ENCODE peak calls at places on chromosome 16, in nine cellular contexts. U is astrocyte of the cerebellum, K is lower leg skin, P is fibroblast of the aortic adventitia, F is left ventricle myocardium inferior, N is body of pancreas, H is PC-3, V is suprapubic skin, E is foreskin fibroblast. Z is an unnamed sample.
A peak's percentile ranks its signal among the peaks of the same experiment; 100 is the strongest.

GRCh38 chr16:53950677-53951076 is 246.7 kb downstream of the FTO start:
- DNase-seq in U (no peak), K (no peak), P (no peak), F (no peak), N (no peak), H (no peak), V (no peak), E (no peak), Z (no peak)

GRCh38 chr16:82146957-82147356 is 23.1 kb downstream of the MPHOSPH6 start:
- DNase-seq in U (no peak), K (no peak), P (no peak), F (no peak), N (no peak), H (no peak), V (no peak), E (no peak), Z (no peak)

GRCh38 chr16:15041260-15042011 is 14.4 kb downstream of the NTAN1 start:
- DNase-seq in U (no peak), K (peak; percentile 95), P (peak; percentile 79), F (peak; percentile 81), N (peak; percentile 60), H (no peak), V (peak; percentile 88), E (peak; percentile 79), Z (no peak)

GRCh38 chr16:71439531-71439930 is 2.3 kb downstream of the TLE7 start:
- DNase-seq in U (no peak), K (no peak), P (no peak), F (no peak), N (no peak), H (no peak), V (no peak), E (peak; percentile 10), Z (no peak)

GRCh38 chr16:86823125-86823524 is 244.8 kb downstream of the FOXL1 start:
- DNase-seq in U (no peak), K (no peak), P (peak; percentile 24), F (no peak), N (no peak), H (peak; percentile 32), V (no peak), E (no peak), Z (no peak)

GRCh38 chr16:89167425-89167941 is 4.1 kb upstream of the CDH15 start:
- DNase-seq in U (peak; percentile 16), K (peak; percentile 95), P (peak; percentile 67), F (peak; percentile 78), N (peak; percentile 90), H (peak; percentile 78), V (no peak), E (peak; percentile 56), Z (no peak)

GRCh38 chr16:19757762-19758595 is 39.9 kb downstream of the IQCK start:
- DNase-seq in U (no peak), K (no peak), P (no peak), F (no peak), N (no peak), H (no peak), V (no peak), E (no peak), Z (no peak)

GRCh38 chr16:68083861-68084503 is 1.2 kb upstream of the NFATC3 start:
- DNase-seq in U (no peak), K (no peak), P (no peak), F (no peak), N (no peak), H (no peak), V (no peak), E (peak; percentile 54), Z (no peak)

GRCh38 chr16:8108991-8109509 is 481.3 kb downstream of the TMEM114 start:
- DNase-seq in U (no peak), K (no peak), P (no peak), F (no peak), N (no peak), H (no peak), V (no peak), E (no peak), Z (no peak)

GRCh38 chr16:79897444-79898146 is 297.1 kb upstream of the MAF start:
- DNase-seq in U (peak; percentile 58), K (no peak), P (no peak), F (no peak), N (peak; percentile 10), H (no peak), V (no peak), E (peak; percentile 0), Z (no peak)

GRCh38 chr16:66930189-66930588 is 4.0 kb downstream of the CIAO2B start:
- DNase-seq in U (no peak), K (no peak), P (peak; percentile 52), F (no peak), N (peak; percentile 56), H (peak; percentile 67), V (no peak), E (peak; percentile 57), Z (no peak)

GRCh38 chr16:31880322-31880979 is 6.8 kb downstream of the ZNF267 start:
- DNase-seq in U (peak; percentile 57), K (no peak), P (peak; percentile 63), F (no peak), N (no peak), H (peak; percentile 52), V (no peak), E (no peak), Z (no peak)

GRCh38 chr16:722835-723633 is 2.1 kb downstream of the ANTKMT start:
- DNase-seq in U (no peak), K (no peak), P (no peak), F (no peak), N (no peak), H (no peak), V (no peak), E (no peak), Z (no peak)

GRCh38 chr16:15536813-15537212 is 102.4 kb downstream of the BMERB1 start:
- DNase-seq in U (no peak), K (no peak), P (no peak), F (no peak), N (no peak), H (no peak), V (no peak), E (no peak), Z (no peak)

GRCh38 chr16:88451586-88452484 is 1.2 kb upstream of the ZFPM1 start:
- DNase-seq in U (no peak), K (no peak), P (no peak), F (no peak), N (no peak), H (no peak), V (no peak), E (no peak), Z (no peak)

GRCh38 chr16:8660841-8661301 is 13.5 kb upstream of the ABAT start:
- DNase-seq in U (peak; percentile 13), K (no peak), P (peak; percentile 67), F (peak; percentile 56), N (peak; percentile 85), H (peak; percentile 78), V (no peak), E (peak; percentile 24), Z (peak; percentile 21)

GRCh38 chr16:30430428-30430970 is 669 bp upstream of the DCTPP1 start:
- DNase-seq in U (no peak), K (no peak), P (no peak), F (peak; percentile 22), N (no peak), H (no peak), V (peak; percentile 69), E (no peak), Z (no peak)
- TF ChIP-seq CTCF in U (no peak), K (peak; percentile 56), P (no peak), F (no peak), N (peak; percentile 7), H (no peak), V (no peak), E (no peak), Z (no peak)

GRCh38 chr16:78194948-78195347 is 95.5 kb downstream of the WWOX start:
- DNase-seq in U (no peak), K (no peak), P (no peak), F (no peak), N (no peak), H (no peak), V (no peak), E (no peak), Z (no peak)
- H3K4me3 ChIP-seq in U (no peak overlapping the region), K (no peak overlapping the region), P (no peak overlapping the region), F (no peak overlapping the region), N (no peak overlapping the region), H (no peak overlapping the region), V (no peak overlapping the region), E (no peak overlapping the region), Z (no peak overlapping the region)

DNA sequence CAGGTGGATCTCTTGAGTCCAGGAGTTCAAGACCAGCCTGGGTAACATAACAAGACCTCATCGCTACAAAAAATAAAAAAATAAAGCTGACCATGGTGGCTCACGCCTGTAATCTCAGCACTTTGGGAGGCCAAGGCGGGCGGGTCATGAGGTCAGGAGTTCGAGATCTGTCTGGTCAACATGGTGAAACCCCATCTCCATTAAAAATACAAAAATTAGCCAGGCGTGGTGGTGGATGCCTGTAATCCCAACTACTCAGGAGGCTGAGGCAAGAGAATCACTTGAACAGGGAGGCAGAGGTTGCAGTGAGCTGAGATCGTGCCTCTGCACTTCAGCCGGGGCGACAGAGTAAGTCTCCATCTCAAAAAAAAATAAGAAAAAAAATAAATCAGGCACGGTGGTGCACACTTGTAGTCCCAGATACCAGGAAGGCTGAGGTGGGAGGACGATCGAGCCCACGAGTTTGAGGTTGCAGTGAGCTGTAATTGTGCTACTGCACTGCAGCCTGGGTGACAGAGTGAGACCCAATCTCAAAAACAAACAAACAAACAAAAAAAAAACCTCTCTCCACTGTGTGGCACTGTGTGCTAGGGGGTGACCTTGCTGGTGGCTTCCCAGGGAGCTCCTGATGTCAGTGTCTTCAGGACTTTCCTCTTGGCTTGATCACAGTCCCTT is 19.8 kb upstream of the MAPK3 start:
- DNase-seq in U (no peak), K (no peak), P (no peak), F (no peak), N (no peak), H (peak; percentile 20), V (no peak), E (no peak), Z (no peak)
- TF ChIP-seq CTCF in U (no peak), K (no peak), P (no peak), F (no peak), N (no peak), H (peak; percentile 26), V (no peak), E (no peak), Z (no peak)

GRCh38 chr16:10579575-10579964 is 828 bp downstream of the EMP2 start:
- DNase-seq in U (no peak), K (no peak), P (peak; percentile 8), F (no peak), N (no peak), H (no peak), V (no peak), E (no peak), Z (no peak)

GRCh38 chr16:10578474-10579316 is 1.7 kb downstream of the EMP2 start:
- DNase-seq in U (no peak), K (no peak), P (peak; percentile 20), F (peak; percentile 49), N (peak; percentile 47), H (peak; percentile 55), V (no peak), E (no peak), Z (peak; percentile 62)

GRCh38 chr16:10575506-10576130 is 4.8 kb downstream of the EMP2 start:
- DNase-seq in U (no peak), K (no peak), P (peak; percentile 65), F (no peak), N (no peak), H (no peak), V (no peak), E (no peak), Z (no peak)

GRCh38 chr16:10576390-10577304 is 3.8 kb downstream of the EMP2 start:
- DNase-seq in U (no peak), K (no peak), P (peak; percentile 15), F (no peak), N (no peak), H (no peak), V (no peak), E (no peak), Z (no peak)

GRCh38 chr16:10577305-10578202 is 2.8 kb downstream of the EMP2 start:
- DNase-seq in U (no peak), K (peak; percentile 88), P (peak; percentile 48), F (peak; percentile 64), N (peak; percentile 40), H (peak; percentile 41), V (no peak), E (peak; percentile 63), Z (peak; percentile 79)
- H3K4me3 ChIP-seq in U (no peak overlapping the region), K (no peak overlapping the region), P (no peak overlapping the region), F (peak overlapping the region; percentile 100), N (no peak overlapping the region), H (peak overlapping the region; percentile 89), V (peak overlapping the region; percentile 92), E (peak overlapping the region; percentile 35), Z (peak overlapping the region; percentile 93)